ENCODE peak calls at places on chromosomes 11 and 22, in four cellular contexts. L is tibial artery, E is GM12878, Y is heart right ventricle. O is an unnamed sample. For H3K4me1, the result is how much of the 10 kb centered on the place peaks cover.

GRCh38 chr22:44153705-44154104 is 27.0 kb upstream of the PARVG start:
- DNase-seq in L (no peak), E (no peak), Y (no peak), O (no peak)

GRCh38 chr11:47587733-47588326 is 1.4 kb downstream of the FAM180B start:
- DNase-seq in L (peak), E (no peak), Y (peak), O (no peak)

GRCh38 chr11:106159846-106160245 is 82.4 kb downstream of the AASDHPPT start:
- DNase-seq in L (no peak), E (no peak), Y (no peak), O (no peak)

GRCh38 chr11:50187220-50187619 is 154.5 kb downstream of the OR4C45 start:
- DNase-seq in L (no peak), E (no peak), Y (no peak), O (no peak)

GRCh38 chr22:22598144-22598543 is 39.1 kb upstream of the PRAME start:
- DNase-seq in L (no peak), E (no peak), Y (no peak), O (no peak)

GRCh38 chr11:13343931-13344717 is 66.5 kb downstream of the BMAL1 start:
- DNase-seq in L (peak), E (no peak), Y (peak), O (peak)

GRCh38 chr22:49372111-49372529 is 455.6 kb downstream of the BRD1 start:
- DNase-seq in L (no peak), E (no peak), Y (no peak), O (no peak)

GRCh38 chr11:62554377-62554776 is 7.8 kb upstream of the AHNAK start:
- DNase-seq in L (peak), E (no peak), Y (no peak), O (no peak)

GRCh38 chr11:117582491-117582890 is 214.5 kb downstream of the DSCAML1 start:
- DNase-seq in L (no peak), E (no peak), Y (no peak), O (no peak)

GRCh38 chr11:130102457-130103249 is 33.0 kb downstream of the APLP2 start:
- DNase-seq in L (no peak), E (no peak), Y (no peak), O (no peak)

GRCh38 chr11:66639066-66639813 is 737 bp downstream of the RBM4 start:
- DNase-seq in L (peak), E (no peak), Y (no peak), O (peak)

GRCh38 chr22:22848364-22848866 is 39.2 kb upstream of the IGLL5 start:
- DNase-seq in L (peak), E (no peak), Y (peak), O (peak)

GRCh38 chr11:94068764-94069163 is 47.6 kb downstream of the HEPHL1 start:
- DNase-seq in L (no peak), E (no peak), Y (no peak), O (no peak)

GRCh38 chr22:20740222-20740951 is 33.5 kb upstream of the SERPIND1 start:
- DNase-seq in L (no peak), E (no peak), Y (no peak), O (no peak)

GRCh38 chr22:22820626-22821025 is 67.0 kb upstream of the IGLL5 start:
- DNase-seq in L (no peak), E (no peak), Y (no peak), O (no peak)

GRCh38 chr22:22914726-22915669 is 27.4 kb downstream of the IGLL5 start:
- DNase-seq in L (no peak), E (no peak), Y (no peak), O (no peak)

GRCh38 chr22:24521791-24522245 is 26.7 kb downstream of the UPB1 start:
- DNase-seq in L (no peak), E (no peak), Y (no peak), O (peak)

GRCh38 chr11:2312232-2313042 is 10.6 kb downstream of the TSPAN32 start:
- DNase-seq in L (no peak), E (no peak), Y (no peak), O (no peak)

GRCh38 chr11:134858783-134859480 is 446.9 kb upstream of the B3GAT1 start:
- DNase-seq in L (no peak), E (no peak), Y (no peak), O (no peak)

GRCh38 chr11:73163638-73164174 is 21.6 kb upstream of the FCHSD2 start:
- DNase-seq in L (no peak), E (no peak), Y (no peak), O (no peak)

GRCh38 chr11:95375881-95376280 is 144.9 kb upstream of the SESN3 start:
- DNase-seq in L (no peak), E (no peak), Y (no peak), O (no peak)

GRCh38 chr22:36977401-36977861 is 41.8 kb downstream of the TST start:
- DNase-seq in L (peak), E (peak), Y (peak), O (peak)

GRCh38 chr11:12460441-12460840 is 83.1 kb downstream of the PARVA start:
- DNase-seq in L (no peak), E (no peak), Y (no peak), O (no peak)

GRCh38 chr22:23000657-23001439 is 69.5 kb upstream of the GNAZ start:
- DNase-seq in L (no peak), E (no peak), Y (no peak), O (no peak)

GRCh38 chr11:612201-612960 is 3.4 kb downstream of the IRF7 start:
- DNase-seq in L (no peak), E (no peak), Y (no peak), O (no peak)

GRCh38 chr22:23774922-23775436 is 2.3 kb downstream of the MMP11 start:
- DNase-seq in L (no peak), E (no peak), Y (no peak), O (no peak)

GRCh38 chr22:21666786-21667185 is 974 bp downstream of the PPIL2 start:
- DNase-seq in L (no peak), E (no peak), Y (no peak), O (no peak)

GRCh38 chr11:61041755-61042518 is 60.4 kb upstream of the CD5 start:
- DNase-seq in L (no peak), E (no peak), Y (peak), O (peak)

GRCh38 chr11:128859563-128860441 is 7.3 kb downstream of the KCNJ1 start:
- DNase-seq in L (peak), E (no peak), Y (peak), O (peak)

GRCh38 chr11:43986881-43987280 is 44.4 kb downstream of the C11orf96 start:
- DNase-seq in L (no peak), E (no peak), Y (no peak), O (no peak)

DNA sequence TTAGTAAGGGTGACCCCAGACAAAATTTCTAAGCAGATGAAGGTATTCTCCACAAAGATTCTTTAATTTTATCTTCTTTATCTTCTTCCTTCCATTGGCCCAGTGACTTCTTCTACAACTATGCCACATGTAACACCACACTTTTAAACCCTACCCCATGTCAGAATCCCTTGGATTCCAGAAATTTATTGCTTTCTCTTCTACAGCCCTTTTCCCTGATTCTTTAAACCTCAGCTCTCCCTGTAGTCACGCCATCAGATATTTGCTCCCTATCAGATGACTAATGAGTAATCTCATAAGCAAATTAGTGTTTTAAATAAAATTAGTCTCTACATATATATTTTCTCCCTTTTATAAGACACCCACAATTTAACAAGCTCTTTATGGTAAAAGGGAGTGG is 423.4 kb upstream of the CHORDC1 start:
- DNase-seq in L (no peak), E (no peak), Y (no peak), O (no peak)
- H3K4me1 ChIP-seq in L (under half), E (under half), Y (under half), O (under half)

GRCh38 chr22:42301742-42302102 is 31.3 kb upstream of the TCF20 start:
- DNase-seq in L (no peak), E (no peak), Y (no peak), O (no peak)

GRCh38 chr22:42299586-42300285 is 29.3 kb upstream of the TCF20 start:
- DNase-seq in L (peak), E (no peak), Y (no peak), O (peak)

GRCh38 chr22:42298746-42299145 is 28.3 kb upstream of the TCF20 start:
- DNase-seq in L (no peak), E (no peak), Y (no peak), O (no peak)

GRCh38 chr22:42301072-42301741 is 30.8 kb upstream of the TCF20 start:
- DNase-seq in L (no peak), E (no peak), Y (no peak), O (no peak)

GRCh38 chr22:42300286-42301071 is 30.0 kb upstream of the TCF20 start:
- DNase-seq in L (no peak), E (no peak), Y (no peak), O (peak)
- H3K4me3 ChIP-seq in L (no peak), E (peak), Y (no peak), O (peak)

GRCh38 chr11:126407101-126407521 is 51.6 kb downstream of the ST3GAL4 start:
- DNase-seq in L (no peak), E (no peak), Y (no peak), O (no peak)
- H3K27ac ChIP-seq in L (no peak), E (no peak), Y (no peak), O (no peak)

GRCh38 chr11:111559791-111560190 is 19.3 kb downstream of the LAYN start:
- DNase-seq in L (no peak), E (no peak), Y (no peak), O (no peak)
- H3K4me1 ChIP-seq in L (under half), E (under half), Y (under half), O (under half)